ENCODE peak calls at places on chromosomes 12 and 14, in five cellular contexts. P is psoas muscle, S is uterus, J is upper lobe of right lung, F is PC-9. U is an unnamed sample.

GRCh38 chr12:6330999-6331714 is 10.7 kb downstream of the TNFRSF1A start:
- DNase-seq in F (no peak), S (no peak), J (no peak), P (no peak), U (no peak)

GRCh38 chr12:102876883-102877282 is 40.2 kb downstream of the PAH start:
- DNase-seq in J (no peak), F (no peak), S (no peak), P (no peak), U (no peak)

GRCh38 chr12:2691001-2691339 is 103.8 kb upstream of the FKBP4 start:
- DNase-seq in P (no peak), S (no peak), J (no peak), F (no peak), U (no peak)

GRCh38 chr12:123115409-123116111 is 35.3 kb downstream of the PITPNM2 start:
- DNase-seq in P (peak), J (no peak), S (peak), F (no peak), U (no peak)

GRCh38 chr12:110514363-110514762 is 12.2 kb downstream of the RAD9B start:
- DNase-seq in S (no peak), J (no peak), F (no peak), P (no peak), U (no peak)

GRCh38 chr14:82854851-82855250 is 1321.2 kb upstream of the SEL1L start:
- DNase-seq in P (no peak), F (no peak), S (no peak), J (no peak), U (no peak)

GRCh38 chr12:50110127-50110761 is 1.8 kb upstream of the COX14 start:
- DNase-seq in F (peak), J (peak), P (peak), S (peak), U (no peak)

GRCh38 chr12:127594351-127594970 is 672.5 kb upstream of the TMEM132C start:
- DNase-seq in F (no peak), P (no peak), J (no peak), S (no peak), U (no peak)

GRCh38 chr12:10301103-10301502 is 6.6 kb upstream of the KLRD1 start:
- DNase-seq in J (no peak), F (peak), S (no peak), P (no peak), U (no peak)

GRCh38 chr12:58529897-58530296 is 390.4 kb downstream of the LRIG3 start:
- DNase-seq in F (no peak), J (no peak), S (no peak), P (no peak), U (no peak)

GRCh38 chr12:57864382-57864781 is 17.9 kb upstream of the CTDSP2 start:
- DNase-seq in J (no peak), S (peak), P (peak), F (peak), U (peak)

GRCh38 chr12:113056631-113057488 is at the start of gene DTX1:
- DNase-seq in J (peak), F (no peak), P (peak), S (no peak), U (no peak)

GRCh38 chr14:72476657-72477499 is 417.0 kb downstream of the DPF3 start:
- DNase-seq in S (no peak), F (no peak), P (no peak), J (no peak), U (no peak)

GRCh38 chr12:8698132-8698829 is 490 bp downstream of the RIMKLB start:
- DNase-seq in F (peak), J (peak), P (peak), S (peak), U (peak)

GRCh38 chr12:8697120-8697475 is 693 bp upstream of the RIMKLB start:
- DNase-seq in J (no peak), P (no peak), F (no peak), S (no peak), U (peak)

GRCh38 chr12:8697476-8698131 is at the start of gene RIMKLB:
- DNase-seq in F (peak), P (peak), J (peak), S (peak), U (peak)

GRCh38 chr12:8699714-8700113 is 1.9 kb downstream of the RIMKLB start:
- DNase-seq in F (no peak), J (no peak), S (no peak), P (no peak), U (no peak)

DNA sequence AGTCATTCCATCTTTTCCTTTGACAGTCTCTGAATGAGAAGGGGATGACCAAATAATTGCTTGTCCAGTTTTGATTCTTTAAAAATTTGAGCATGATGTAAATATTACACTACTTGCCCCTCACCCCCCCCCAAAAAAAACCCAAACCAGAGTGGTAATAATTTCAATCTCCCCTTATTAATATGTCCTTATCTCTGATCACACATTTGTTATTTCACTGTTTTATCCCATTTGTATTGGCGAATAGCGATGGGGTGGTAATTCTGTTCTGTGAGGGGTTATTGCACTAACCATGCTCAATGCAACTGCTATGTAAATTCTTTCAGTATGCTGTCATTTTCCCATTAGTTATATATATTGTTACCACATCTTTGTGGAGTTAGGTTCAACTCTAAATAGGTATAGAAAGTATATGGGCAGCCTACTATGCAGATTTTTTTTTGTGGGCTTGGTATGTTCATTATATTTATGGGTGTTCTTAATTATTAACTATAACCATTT is 1.1 kb downstream of the RIMKLB start:
- DNase-seq in J (no peak), P (no peak), F (no peak), S (no peak), U (no peak)
- H3K27ac ChIP-seq in J (no peak), P (peak), F (no peak), S (peak), U (peak)

DNA sequence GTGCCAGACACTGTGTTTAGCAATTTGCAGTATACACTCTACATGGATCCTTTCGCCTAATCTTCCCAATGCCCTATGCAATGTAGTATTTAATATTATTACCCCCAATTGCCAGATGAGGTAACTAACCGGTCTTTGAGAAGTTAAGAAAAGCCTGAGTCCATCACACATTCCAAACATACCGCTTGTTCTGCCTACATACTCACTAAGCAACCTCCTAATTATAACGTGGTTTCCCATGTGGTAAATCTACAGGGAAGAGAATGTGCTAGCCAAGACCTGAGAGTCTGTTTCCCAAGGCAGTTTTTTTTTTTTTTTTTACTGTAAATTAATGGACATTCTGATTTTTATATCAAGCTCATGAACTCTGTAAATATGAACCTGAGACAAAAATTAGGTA is 37.2 kb downstream of the ATP2B1 start:
- DNase-seq in J (no peak), P (no peak), F (no peak), S (no peak), U (no peak)
- H3K27ac ChIP-seq in J (no peak), P (no peak), F (no peak), S (no peak), U (no peak)

GRCh38 chr14:104888489-104889373 is 23.7 kb downstream of the CEP170B start:
- DNase-seq in J (peak), S (peak), P (peak), F (no peak), U (no peak)

GRCh38 chr14:104885031-104885972 is 20.2 kb downstream of the CEP170B start:
- DNase-seq in P (no peak), S (peak), F (no peak), J (no peak), U (no peak)

GRCh38 chr14:104887623-104888488 is 22.8 kb downstream of the CEP170B start:
- DNase-seq in P (peak), S (no peak), F (no peak), J (peak), U (no peak)

GRCh38 chr14:104885973-104886689 is 21.1 kb downstream of the CEP170B start:
- DNase-seq in F (no peak), P (peak), S (no peak), J (no peak), U (no peak)

DNA sequence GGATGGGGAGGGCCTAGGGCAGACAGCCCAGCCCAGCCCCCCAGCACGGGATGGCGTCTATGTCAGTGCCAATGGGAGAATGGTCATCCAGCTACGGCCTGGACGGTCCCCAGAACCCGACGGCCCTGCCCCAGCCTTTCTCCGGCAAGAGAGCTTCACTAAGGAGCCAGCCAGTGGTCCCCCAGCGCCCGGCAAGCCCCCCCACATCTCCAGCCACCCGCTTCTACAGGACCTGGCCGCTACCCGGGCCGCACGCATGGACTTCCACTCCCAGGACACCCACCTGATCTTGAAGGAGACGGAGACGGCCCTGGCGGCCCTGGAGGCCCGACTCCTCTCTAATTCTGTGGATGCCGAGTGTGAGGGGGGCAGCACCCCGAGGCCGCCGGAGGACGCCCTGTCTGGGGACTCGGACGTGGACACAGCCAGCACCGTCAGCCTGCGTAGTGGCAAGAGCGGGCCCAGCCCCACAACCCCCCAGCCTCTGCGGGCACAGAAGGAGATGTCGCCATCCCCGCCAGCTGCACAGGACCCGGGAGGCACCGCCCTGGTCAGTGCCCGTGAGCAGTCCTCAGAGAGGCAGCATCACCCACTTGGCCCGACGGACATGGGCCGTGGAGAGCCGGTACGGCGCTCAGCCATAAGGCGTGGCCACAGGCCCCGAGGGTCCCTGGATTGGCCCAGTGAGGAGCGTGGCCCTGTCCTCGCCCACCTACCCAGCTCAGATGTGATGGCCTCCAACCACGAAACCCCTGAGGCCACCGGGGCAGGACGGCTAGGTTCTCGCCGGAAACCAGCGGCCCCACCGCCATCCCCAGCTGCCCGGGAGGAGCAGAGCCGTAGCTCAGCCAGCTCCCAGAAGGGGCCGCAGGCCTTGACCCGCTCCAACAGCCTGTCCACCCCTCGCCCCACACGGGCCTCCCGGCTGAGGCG is 21.9 kb downstream of the CEP170B start:
- DNase-seq in P (peak), S (peak), J (peak), F (no peak), U (no peak)
- H3K27ac ChIP-seq in P (no peak), S (no peak), J (no peak), F (no peak), U (no peak)

GRCh38 chr12:92145731-92146496 is at the start of gene BTG1:
- DNase-seq in F (peak), S (peak), J (peak), P (peak), U (peak)

GRCh38 chr12:92147491-92147890 is 1.8 kb upstream of the BTG1 start:
- DNase-seq in J (no peak), S (no peak), P (no peak), F (no peak), U (no peak)

GRCh38 chr12:92146497-92146828 is 817 bp upstream of the BTG1 start:
- DNase-seq in J (no peak), P (no peak), S (no peak), F (no peak), U (no peak)

GRCh38 chr12:92145481-92145730 is 240 bp downstream of the BTG1 start:
- DNase-seq in F (no peak), P (no peak), J (no peak), S (no peak), U (no peak)

DNA sequence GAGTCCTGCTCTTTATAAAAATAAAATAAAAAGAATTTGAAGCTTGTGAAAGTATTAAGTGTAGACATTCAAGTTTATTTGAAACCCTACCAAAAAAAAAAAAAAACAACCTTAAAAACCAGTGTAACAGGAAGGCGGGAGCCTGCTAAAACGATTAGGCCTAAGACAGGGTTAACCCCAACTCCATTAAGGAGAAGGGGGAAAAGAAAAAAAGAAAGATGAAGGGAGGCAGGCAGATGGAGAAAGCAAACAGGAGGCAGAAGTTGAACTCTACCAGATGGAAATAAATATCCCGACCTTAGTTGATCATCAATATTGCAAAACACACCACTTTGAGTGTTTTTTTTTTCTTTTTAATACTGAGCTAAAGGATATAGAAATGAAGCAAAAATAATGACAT is 1.2 kb upstream of the BTG1 start:
- DNase-seq in J (no peak), F (no peak), S (no peak), P (no peak), U (no peak)
- H3K27ac ChIP-seq in J (peak), F (peak), S (peak), P (peak), U (peak)

DNA sequence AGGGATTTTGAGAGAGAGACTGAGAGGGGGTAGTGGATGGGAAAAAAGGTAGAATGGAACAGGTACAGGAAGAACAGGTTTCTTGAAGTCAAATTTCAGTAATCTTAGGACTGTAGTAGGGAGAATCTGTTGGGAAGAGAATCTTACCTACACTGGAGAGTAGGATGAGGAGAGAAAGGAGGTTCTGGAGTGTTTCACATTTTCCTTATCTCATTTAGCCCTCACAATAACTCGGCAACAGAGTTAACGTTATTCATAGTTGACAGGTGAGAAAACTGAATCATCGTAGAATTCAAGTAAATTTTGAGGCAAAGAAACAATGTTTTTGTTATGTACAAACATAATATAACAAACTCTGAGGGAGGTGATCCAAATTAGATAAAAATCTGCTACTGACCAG is 17.2 kb upstream of the STRN3 start:
- DNase-seq in P (no peak), F (no peak), J (no peak), S (no peak), U (no peak)
- H3K27ac ChIP-seq in P (no peak), F (no peak), J (no peak), S (no peak), U (no peak)

U was measured in prostate gland.